ENCODE peak calls at places on chromosomes 2 and 18, in four cellular contexts. P, G, Z and J are unnamed samples.

GRCh38 chr18:61738488-61738887 is 154.3 kb downstream of the RNF152 start:
- ATAC-seq in P (peak; percentile 73), G (peak; percentile 64), Z (no peak), J (no peak)

GRCh38 chr2:14779252-14779651 is 146.7 kb downstream of the LRATD1 start:
- ATAC-seq in P (no peak), G (no peak), Z (no peak), J (no peak)

GRCh38 chr2:8202139-8202538 is 479.7 kb upstream of the ID2 start:
- ATAC-seq in P (no peak), G (no peak), Z (no peak), J (peak; percentile 41)

GRCh38 chr2:217085543-217085942 is 225.7 kb upstream of the TNP1 start:
- ATAC-seq in P (no peak), G (peak; percentile 38), Z (no peak), J (no peak)

GRCh38 chr18:3710712-3711269 is 260.8 kb downstream of the TGIF1 start:
- ATAC-seq in P (peak; percentile 91), G (peak; percentile 87), Z (no peak), J (no peak)

GRCh38 chr2:12155308-12156061 is 409.1 kb downstream of the LPIN1 start:
- ATAC-seq in P (peak; percentile 84), G (peak; percentile 77), Z (no peak), J (no peak)

GRCh38 chr2:162967826-162968225 is 129.3 kb upstream of the KCNH7 start:
- ATAC-seq in P (no peak), G (no peak), Z (no peak), J (no peak)

GRCh38 chr2:71453404-71454220 is at the start of gene DYSF:
- ATAC-seq in P (peak; percentile 73), G (peak; percentile 72), Z (peak; percentile 48), J (peak; percentile 14)

GRCh38 chr18:4765401-4765800 is 310.3 kb upstream of the DLGAP1 start:
- ATAC-seq in P (no peak), G (no peak), Z (no peak), J (no peak)

GRCh38 chr2:44100351-44100750 is 68.3 kb upstream of the PPM1B start:
- ATAC-seq in P (peak; percentile 94), G (peak; percentile 97), Z (peak; percentile 74), J (no peak)

GRCh38 chr18:5178519-5178918 is 18.5 kb downstream of the AKAIN1 start:
- ATAC-seq in P (no peak), G (no peak), Z (no peak), J (no peak)

GRCh38 chr2:3282056-3282998 is 95.3 kb downstream of the EIPR1 start:
- ATAC-seq in P (peak; percentile 41), G (peak; percentile 86), Z (no peak), J (no peak)

GRCh38 chr2:201642086-201642578 is 1.2 kb downstream of the TMEM237 start:
- ATAC-seq in P (peak; percentile 53), G (peak; percentile 42), Z (peak; percentile 56), J (peak; percentile 75)

GRCh38 chr2:30915485-30915884 is 108.2 kb upstream of the CAPN13 start:
- ATAC-seq in P (peak; percentile 75), G (peak; percentile 94), Z (no peak), J (no peak)

GRCh38 chr2:168118733-168119518 is 128.5 kb downstream of the STK39 start:
- ATAC-seq in P (peak; percentile 83), G (peak; percentile 90), Z (peak; percentile 36), J (peak; percentile 62)